ENCODE peak calls at places on chromosomes 7 and 10, in nine cellular contexts. W is pancreas, S is neural progenitor cell, L is hepatocyte, Z is prostate gland, T is uterus, Y is heart right ventricle, I is PC-9, N is HepG2. G is an unnamed sample. For H3K9me3 and H3K4me1, the result is how much of the 10 kb centered on the place peaks cover.

GRCh38 chr10:110433740-110434139 is 64.0 kb upstream of the DUSP5 start:
- DNase-seq in Z (no peak), W (no peak), N (no peak), Y (no peak), T (no peak), S (no peak), I (no peak), L (no peak), G (peak)

GRCh38 chr7:747186-747585 is 20.1 kb upstream of the PRKAR1B start:
- DNase-seq in S (no peak), L (no peak), W (peak), I (no peak), N (no peak), Y (no peak), Z (no peak), T (no peak), G (no peak)

GRCh38 chr10:19832624-19833507 is 16.6 kb downstream of the PLXDC2 start:
- DNase-seq in Z (peak), I (no peak), Y (no peak), N (no peak), W (no peak), S (peak), T (no peak), L (no peak), G (no peak)

GRCh38 chr10:13660545-13660920 is 73.8 kb downstream of the PRPF18 start:
- DNase-seq in N (no peak), Z (no peak), Y (no peak), L (no peak), W (no peak), S (no peak), T (no peak), I (no peak), G (no peak)

GRCh38 chr10:12981570-12981969 is 19.9 kb downstream of the CCDC3 start:
- DNase-seq in Y (no peak), W (no peak), Z (no peak), N (no peak), S (no peak), I (no peak), T (no peak), L (no peak), G (no peak)

GRCh38 chr7:137547477-137547876 is 203.9 kb upstream of the PTN start:
- DNase-seq in S (no peak), I (no peak), Y (no peak), L (no peak), W (no peak), N (no peak), Z (no peak), T (no peak), G (no peak)

GRCh38 chr7:93435791-93436190 is 138.7 kb downstream of the CALCR start:
- DNase-seq in W (no peak), Y (no peak), S (no peak), N (no peak), L (no peak), T (no peak), I (no peak), Z (no peak), G (no peak)

GRCh38 chr10:82889703-82890102 is 1014.7 kb downstream of the NRG3 start:
- DNase-seq in S (no peak), N (no peak), Y (no peak), I (no peak), L (no peak), T (no peak), W (no peak), Z (no peak), G (no peak)

GRCh38 chr10:50618624-50619023 is 5.1 kb downstream of the SGMS1 start:
- DNase-seq in L (no peak), T (no peak), W (no peak), N (no peak), I (no peak), Y (no peak), S (no peak), Z (no peak), G (no peak)

GRCh38 chr7:48537561-48537960 is 366.3 kb downstream of the ABCA13 start:
- DNase-seq in I (no peak), W (no peak), S (no peak), L (peak), Y (no peak), T (no peak), N (no peak), Z (no peak), G (no peak)

GRCh38 chr10:132360766-132361447 is 28.9 kb downstream of the LRRC27 start:
- DNase-seq in L (no peak), Z (no peak), Y (no peak), T (no peak), W (peak), I (no peak), N (no peak), S (peak), G (no peak)

GRCh38 chr7:1622441-1622840 is 47.6 kb upstream of the ELFN1 start:
- DNase-seq in Y (no peak), S (no peak), Z (no peak), N (no peak), T (no peak), W (no peak), I (no peak), L (no peak), G (no peak)

GRCh38 chr10:79026341-79026761 is 42.4 kb upstream of the ZMIZ1 start:
- DNase-seq in N (no peak), S (no peak), Y (no peak), I (no peak), T (no peak), L (no peak), Z (no peak), W (no peak), G (no peak)

GRCh38 chr10:100183482-100183881 is 2.3 kb downstream of the ERLIN1 start:
- DNase-seq in Z (peak), T (no peak), Y (no peak), L (peak), S (no peak), N (peak), W (no peak), I (peak), G (no peak)

GRCh38 chr7:159143780-159144755 is 599 bp downstream of the VIPR2 start:
- DNase-seq in Z (no peak), N (no peak), L (peak), S (peak), T (peak), Y (peak), W (no peak), I (no peak), G (peak)

GRCh38 chr10:88850712-88851111 is 932 bp downstream of the ANKRD22 start:
- DNase-seq in S (no peak), I (no peak), W (no peak), N (no peak), T (no peak), Y (no peak), Z (no peak), L (no peak), G (no peak)

GRCh38 chr10:73850863-73851461 is 23.4 kb downstream of the CAMK2G start:
- DNase-seq in I (no peak), L (peak), Z (no peak), N (no peak), W (no peak), Y (peak), T (peak), S (no peak), G (peak)

GRCh38 chr7:16961650-16962049 is 79.9 kb upstream of the AGR3 start:
- DNase-seq in Z (no peak), W (no peak), L (peak), S (no peak), Y (no peak), I (no peak), N (no peak), T (no peak), G (no peak)

GRCh38 chr10:107865691-107866090 is 701.2 kb upstream of the SORCS1 start:
- DNase-seq in T (no peak), Y (no peak), I (no peak), L (no peak), S (no peak), W (no peak), Z (no peak), N (no peak), G (no peak)

GRCh38 chr10:13074562-13075451 is 25.2 kb upstream of the OPTN start:
- DNase-seq in Z (peak), W (peak), T (peak), Y (peak), N (peak), L (peak), I (peak), S (peak), G (peak)

GRCh38 chr7:1906988-1907745 is 237.1 kb downstream of the ELFN1 start:
- DNase-seq in N (no peak), T (no peak), S (no peak), W (peak), Y (no peak), Z (no peak), I (no peak), L (no peak), G (no peak)

GRCh38 chr10:92801978-92802872 is 46.1 kb upstream of the EXOC6 start:
- DNase-seq in T (no peak), W (no peak), S (no peak), I (no peak), Y (no peak), L (no peak), N (no peak), Z (no peak), G (no peak)

GRCh38 chr7:94584113-94584512 is 71.8 kb downstream of the SGCE start:
- DNase-seq in L (no peak), Y (peak), Z (peak), I (peak), T (no peak), S (no peak), N (peak), W (no peak), G (no peak)

GRCh38 chr7:51058764-51059163 is 257.8 kb downstream of the COBL start:
- DNase-seq in Z (no peak), Y (no peak), I (no peak), N (no peak), T (no peak), S (no peak), W (no peak), L (no peak), G (no peak)

GRCh38 chr10:10782603-10783002 is 235.1 kb upstream of the CELF2 start:
- DNase-seq in I (peak), L (no peak), Y (no peak), N (no peak), T (no peak), Z (no peak), W (no peak), S (no peak), G (no peak)

GRCh38 chr10:28719789-28720436 is 42.6 kb downstream of the BAMBI start:
- DNase-seq in T (no peak), Z (no peak), L (no peak), N (peak), I (no peak), Y (no peak), W (no peak), S (no peak), G (no peak)

GRCh38 chr7:108057951-108058391 is 55.0 kb upstream of the LAMB1 start:
- DNase-seq in Z (no peak), L (no peak), T (no peak), N (no peak), I (no peak), S (no peak), Y (no peak), W (no peak), G (no peak)

GRCh38 chr10:125120046-125120710 is 40.2 kb downstream of the CTBP2 start:
- DNase-seq in N (no peak), T (no peak), L (no peak), S (no peak), Y (no peak), I (no peak), W (no peak), Z (no peak), G (no peak)

GRCh38 chr10:95833038-95833673 is 74.6 kb upstream of the CC2D2B start:
- DNase-seq in S (no peak), L (no peak), T (no peak), I (no peak), Z (no peak), N (no peak), W (no peak), Y (no peak), G (no peak)

GRCh38 chr7:69482676-69483075 is 115.6 kb upstream of the AUTS2 start:
- DNase-seq in L (no peak), N (no peak), W (peak), Y (no peak), I (no peak), S (no peak), Z (no peak), T (no peak), G (no peak)

GRCh38 chr7:130941322-130942210 is 207.6 kb upstream of the KLF14 start:
- DNase-seq in I (no peak), N (peak), L (peak), W (peak), T (peak), Z (peak), Y (no peak), S (no peak), G (peak)

GRCh38 chr10:79383974-79384606 is 36.8 kb downstream of the PPIF start:
- DNase-seq in I (no peak), S (no peak), T (no peak), Y (no peak), L (no peak), N (no peak), Z (peak), W (peak), G (peak)

GRCh38 chr7:16753102-16753931 is at the start of gene TSPAN13:
- DNase-seq in N (peak), Y (peak), Z (peak), I (peak), T (peak), L (peak), W (peak), S (peak), G (peak)

GRCh38 chr7:73742753-73743641 is 4.4 kb upstream of the ABHD11 start:
- DNase-seq in T (no peak), I (peak), W (peak), N (peak), Z (peak), S (peak), L (peak), Y (no peak), G (peak)

GRCh38 chr10:17516376-17516775 is 62.0 kb upstream of the ST8SIA6 start:
- DNase-seq in Y (no peak), Z (no peak), W (no peak), I (no peak), N (no peak), T (no peak), S (no peak), L (no peak), G (no peak)

GRCh38 chr7:83149466-83149865 is 13.2 kb downstream of the PCLO start:
- DNase-seq in Y (no peak), I (no peak), Z (no peak), W (no peak), N (no peak), S (no peak), T (no peak), L (no peak), G (no peak)

GRCh38 chr10:110916554-110917346 is 2.2 kb downstream of the BBIP1 start:
- DNase-seq in T (no peak), Y (no peak), W (no peak), N (no peak), L (no peak), I (no peak), Z (peak), S (no peak), G (no peak)

GRCh38 chr10:92480422-92480821 is 93.5 kb downstream of the IDE start:
- DNase-seq in N (no peak), T (no peak), S (no peak), L (no peak), W (no peak), Y (no peak), I (no peak), Z (no peak), G (no peak)

GRCh38 chr10:32372000-32372875 is 25.3 kb upstream of the EPC1 start:
- DNase-seq in S (no peak), L (no peak), Y (no peak), W (peak), I (no peak), Z (no peak), N (no peak), T (no peak), G (no peak)

GRCh38 chr7:64686493-64687184 is 20.7 kb downstream of the ZNF107 start:
- DNase-seq in Y (no peak), Z (peak), L (no peak), W (no peak), T (no peak), S (no peak), N (peak), I (peak), G (no peak)

GRCh38 chr7:64687249-64687648 is 21.3 kb downstream of the ZNF107 start:
- DNase-seq in I (no peak), S (no peak), Y (no peak), Z (no peak), L (no peak), N (no peak), T (no peak), W (no peak), G (no peak)

DNA sequence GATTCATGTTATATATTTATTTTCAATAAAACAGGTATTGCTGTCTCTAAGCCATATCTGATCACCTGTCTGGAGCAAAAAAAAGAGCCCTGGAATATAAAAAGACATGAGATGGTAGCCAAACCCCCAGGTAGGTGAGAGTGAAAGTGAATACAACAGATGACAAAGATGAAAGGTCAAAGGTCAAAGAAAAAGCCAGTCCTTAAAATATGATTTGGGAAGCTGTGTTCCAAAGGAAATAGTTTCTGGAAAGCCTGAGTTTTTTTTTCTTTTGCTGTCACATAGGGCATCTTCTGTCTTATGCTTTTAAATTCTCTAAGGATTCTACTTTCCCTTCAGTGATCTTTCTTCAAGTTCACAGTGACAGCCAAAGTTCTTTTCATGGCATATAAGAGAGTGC is 25.9 kb downstream of the ZNF107 start:
- DNase-seq in Z (no peak), S (no peak), T (no peak), W (no peak), Y (no peak), L (no peak), I (no peak), N (no peak), G (no peak)
- H3K27ac ChIP-seq in Z (no peak), S (no peak), T (no peak), W (no peak), Y (no peak), L (no peak), I (no peak), N (no peak), G (no peak)

DNA sequence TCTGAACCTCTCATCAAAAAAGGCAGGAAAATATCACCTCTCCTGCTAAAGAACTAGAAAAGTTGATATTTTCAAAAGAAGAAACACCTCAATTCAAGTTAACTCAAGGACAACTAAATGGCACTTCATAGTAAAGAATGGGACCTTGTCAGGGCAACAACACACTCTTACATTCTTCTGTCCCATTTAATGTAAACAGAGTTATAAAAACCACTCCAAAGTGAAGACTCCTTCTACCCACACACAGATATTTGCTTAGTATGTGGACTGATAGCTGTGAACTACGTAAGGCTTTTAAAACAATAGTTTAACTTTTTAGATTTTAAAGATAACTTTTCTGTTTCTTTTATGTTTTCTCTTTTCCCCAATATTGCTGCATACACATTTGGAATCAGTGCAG is 118.3 kb downstream of the ZNF37A start:
- DNase-seq in N (no peak), S (no peak), Y (no peak), Z (no peak), W (no peak), L (no peak), I (no peak), T (no peak), G (no peak)
- H3K9me3 ChIP-seq in N (under half), S (under half), Y (under half), Z (under half), W (under half), L (under half), I (under half), T (under half), G (under half)

DNA sequence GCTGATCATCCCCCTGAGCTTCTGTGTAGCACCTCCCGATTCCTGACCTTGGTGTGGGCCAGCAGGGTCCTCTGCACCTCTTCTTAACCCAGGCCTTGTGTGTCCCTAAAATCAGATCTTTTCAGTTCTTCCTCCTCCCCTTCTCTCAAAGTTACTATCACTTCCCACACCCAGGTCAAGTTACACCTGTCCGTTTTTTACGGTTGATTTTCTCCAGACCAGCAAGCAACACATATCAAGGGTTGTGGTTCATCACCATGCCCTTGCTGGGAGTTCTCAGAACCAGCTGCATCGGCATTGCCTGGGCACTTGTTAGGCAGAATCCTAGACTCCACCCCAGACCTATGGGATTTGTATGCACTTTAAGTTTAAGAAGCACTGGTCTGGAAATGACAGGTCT is 205.4 kb downstream of the TAX1BP1 start:
- DNase-seq in W (no peak), T (no peak), N (no peak), Z (no peak), I (no peak), L (no peak), Y (no peak), S (no peak), G (no peak)
- H3K4me1 ChIP-seq in W (under half), T (under half), N (under half), Z (under half), I (under half), L (under half), Y (half or more), S (under half), G (under half)

GRCh38 chr7:139645572-139646523 is 122.4 kb downstream of the CLEC2L start:
- DNase-seq in Y (peak), I (peak), N (peak), L (peak), T (peak), W (peak), S (peak), Z (peak), G (peak)
- H3K27ac ChIP-seq in Y (no peak), I (no peak), N (no peak), L (no peak), T (no peak), W (no peak), S (no peak), Z (peak), G (peak)

GRCh38 chr10:25849971-25850370 is 84.1 kb upstream of the MYO3A start:
- DNase-seq in W (no peak), Y (no peak), N (no peak), T (no peak), S (no peak), I (no peak), Z (no peak), L (peak), G (no peak)

GRCh38 chr10:25852364-25852941 is 81.6 kb upstream of the MYO3A start:
- DNase-seq in Z (no peak), S (no peak), N (no peak), W (no peak), L (no peak), Y (no peak), T (no peak), I (no peak), G (no peak)

GRCh38 chr10:25843551-25844170 is 90.4 kb upstream of the MYO3A start:
- DNase-seq in I (no peak), Z (no peak), W (no peak), N (no peak), S (no peak), T (no peak), L (no peak), Y (no peak), G (no peak)

GRCh38 chr10:25851548-25851947 is 82.5 kb upstream of the MYO3A start:
- DNase-seq in L (no peak), W (no peak), Y (no peak), T (no peak), N (no peak), Z (no peak), S (no peak), I (no peak), G (no peak)

GRCh38 chr10:25849268-25849667 is 84.8 kb upstream of the MYO3A start:
- DNase-seq in T (no peak), W (no peak), L (no peak), S (no peak), I (no peak), Z (no peak), N (no peak), Y (no peak), G (no peak)
- H3K9me3 ChIP-seq in T (under half), W (under half), L (under half), S (under half), I (under half), Z (under half), N (under half), Y (under half), G (under half)

G was measured in right cardiac atrium.